ENCODE peak calls at places on chromosomes 7 and 10, in seven cellular contexts. U, D, O, G, R, Q and P are unnamed samples.

GRCh38 chr10:128853537-128853936 is 613.5 kb upstream of the MGMT start:
- DNase-seq in U (no peak), D (no peak), O (no peak), G (no peak), R (no peak), Q (no peak), P (no peak)

GRCh38 chr7:80630611-80631010 is 7.8 kb upstream of the CD36 start:
- DNase-seq in U (no peak), D (no peak), O (peak), G (no peak), R (no peak), Q (no peak), P (no peak)

GRCh38 chr10:121524138-121524817 is 74.0 kb downstream of the FGFR2 start:
- DNase-seq in U (no peak), D (no peak), O (no peak), G (no peak), R (no peak), Q (no peak), P (peak)

GRCh38 chr10:95333997-95334792 is 43.4 kb upstream of the PDLIM1 start:
- DNase-seq in U (peak), D (peak), O (peak), G (peak), R (peak), Q (peak), P (peak)

GRCh38 chr7:75867390-75867717 is 11.5 kb upstream of the RHBDD2 start:
- DNase-seq in U (no peak), D (no peak), O (peak), G (no peak), R (no peak), Q (no peak), P (no peak)

GRCh38 chr10:72272689-72273409 is 875 bp upstream of the DDIT4 start:
- DNase-seq in U (peak), D (peak), O (peak), G (peak), R (peak), Q (peak), P (peak)

GRCh38 chr7:66167773-66168367 is 37.3 kb upstream of the TPST1 start:
- DNase-seq in U (no peak), D (no peak), O (peak), G (no peak), R (peak), Q (no peak), P (peak)

GRCh38 chr7:123126691-123127090 is 73.1 kb downstream of the SLC13A1 start:
- DNase-seq in U (no peak), D (no peak), O (no peak), G (no peak), R (no peak), Q (no peak), P (no peak)

GRCh38 chr10:60189861-60190475 is 199.7 kb downstream of the ANK3 start:
- DNase-seq in U (no peak), D (no peak), O (no peak), G (no peak), R (no peak), Q (no peak), P (no peak)

GRCh38 chr10:99913831-99914235 is 95.9 kb downstream of the DNMBP start:
- DNase-seq in U (no peak), D (no peak), O (no peak), G (peak), R (no peak), Q (no peak), P (no peak)

DNA sequence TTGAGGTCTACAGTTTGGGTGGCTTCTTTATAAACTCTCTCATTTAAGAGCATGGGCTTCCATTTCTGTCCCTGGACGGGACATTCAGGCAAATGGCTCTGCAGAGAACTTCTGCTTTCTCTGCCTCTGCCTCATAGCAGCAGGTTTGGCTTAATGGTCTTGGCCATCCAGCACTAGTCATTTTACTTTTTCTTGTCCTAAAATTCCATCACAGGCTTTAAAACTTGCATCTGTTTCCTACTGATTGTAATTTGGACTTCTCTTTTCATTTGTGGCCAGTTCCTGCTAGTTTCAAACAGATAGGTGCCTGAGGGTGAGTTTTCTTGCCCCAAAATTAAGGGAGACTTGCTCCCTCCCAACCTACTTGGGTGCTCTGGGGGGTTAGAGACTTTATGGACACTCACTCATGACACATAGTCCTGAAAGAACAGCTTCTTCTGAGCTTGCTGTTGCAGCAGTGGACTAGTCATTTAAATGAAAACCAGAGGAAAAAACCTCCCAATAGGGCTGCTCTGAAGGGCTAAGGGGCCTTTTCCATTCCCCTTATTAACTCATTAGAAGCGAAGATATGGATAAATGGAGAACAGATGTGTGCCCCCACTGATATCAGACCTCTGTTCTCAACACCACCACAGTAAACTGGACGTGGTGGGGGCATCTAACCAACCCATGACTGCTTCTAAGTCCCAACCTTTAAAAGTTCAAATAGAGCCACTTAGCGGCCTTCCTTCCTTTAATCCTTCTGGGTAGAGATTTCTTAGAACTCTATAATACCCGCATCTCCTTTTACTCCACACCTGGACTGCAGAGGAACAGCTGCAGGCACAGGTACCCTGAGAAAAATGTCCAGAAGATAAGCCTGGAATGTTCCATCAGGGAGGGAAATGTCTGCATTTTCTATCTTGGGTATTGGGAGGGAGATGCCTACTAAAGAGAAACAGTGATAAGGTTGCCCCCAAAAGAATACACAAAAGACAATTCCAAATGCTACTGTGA is 38.8 kb downstream of the SVOPL start:
- DNase-seq in U (no peak), D (no peak), O (no peak), G (no peak), R (no peak), Q (no peak), P (no peak)
- H3K4me3 ChIP-seq in U (no peak), D (no peak), O (no peak), G (no peak), R (no peak), Q (no peak), P (no peak)

DNA sequence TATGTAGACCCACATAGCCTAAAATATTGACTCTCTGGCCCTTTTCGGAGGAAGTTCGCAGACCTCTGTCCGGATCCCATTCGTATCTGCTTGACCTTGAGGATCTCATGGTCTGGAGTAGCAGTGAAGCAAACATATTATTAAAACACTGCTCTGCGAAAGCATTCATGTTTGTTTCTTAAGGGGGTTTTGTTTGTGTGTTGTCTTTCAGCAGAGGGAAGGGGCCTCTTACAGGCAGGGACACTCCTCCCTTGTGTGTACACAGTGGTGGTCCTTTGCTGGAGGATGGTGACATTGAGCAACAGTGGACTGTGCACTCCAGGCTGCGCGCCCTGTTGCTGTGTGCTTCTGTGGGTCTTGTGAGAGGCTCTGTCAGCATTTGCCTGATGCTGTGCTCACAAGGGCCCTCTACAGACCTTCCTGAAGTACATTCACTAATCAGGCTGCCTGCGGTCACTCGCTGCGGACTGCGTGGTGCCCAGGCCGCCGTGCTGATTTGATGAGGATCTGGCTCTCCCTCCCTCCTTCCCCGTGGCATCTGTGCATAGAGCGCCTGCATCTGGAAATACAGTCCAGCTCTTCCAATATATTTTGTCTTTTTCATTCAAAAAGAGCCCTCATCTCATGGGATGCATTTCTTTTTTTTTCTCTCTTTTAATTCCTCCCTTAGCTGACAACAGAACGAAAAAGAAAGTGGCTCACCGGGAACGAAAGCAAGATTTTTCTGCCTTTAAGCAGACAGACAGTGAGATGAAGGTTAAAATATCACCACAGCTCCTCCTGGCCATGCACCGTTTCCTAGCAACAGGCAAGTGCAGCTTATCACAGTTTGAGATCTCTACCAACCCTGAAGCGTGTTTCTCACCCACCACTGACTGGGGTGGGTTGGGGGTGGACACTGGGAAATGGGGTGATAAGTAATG is 135.8 kb downstream of the CNNM2 start:
- DNase-seq in U (peak), D (peak), O (peak), G (peak), R (peak), Q (peak), P (peak)
- TF ChIP-seq CTCF in U (peak), D (peak), O (peak), G (no peak), R (peak), Q (peak), P (peak)

GRCh38 chr10:97640868-97641811 is 669 bp downstream of the PI4K2A start:
- DNase-seq in U (peak), D (peak), O (peak), G (peak), R (peak), Q (peak), P (no peak)
- H3K4me3 ChIP-seq in U (peak), D (peak), O (peak), G (peak), R (peak), Q (peak), P (peak)

GRCh38 chr10:70426835-70427234 is 14.6 kb downstream of the NODAL start:
- DNase-seq in U (no peak), D (no peak), O (no peak), G (no peak), R (no peak), Q (no peak), P (no peak)

GRCh38 chr10:70433581-70434280 is 7.8 kb downstream of the NODAL start:
- DNase-seq in U (no peak), D (no peak), O (peak), G (no peak), R (no peak), Q (no peak), P (no peak)

GRCh38 chr10:70432101-70432500 is 9.4 kb downstream of the NODAL start:
- DNase-seq in U (no peak), D (no peak), O (no peak), G (no peak), R (no peak), Q (peak), P (no peak)

GRCh38 chr10:70432561-70433263 is 8.8 kb downstream of the NODAL start:
- DNase-seq in U (no peak), D (no peak), O (no peak), G (no peak), R (no peak), Q (no peak), P (no peak)

GRCh38 chr10:70430489-70431445 is 10.7 kb downstream of the NODAL start:
- DNase-seq in U (peak), D (no peak), O (peak), G (peak), R (peak), Q (peak), P (peak)
- TF ChIP-seq CTCF in U (no peak), D (peak), O (peak), G (no peak), R (peak), Q (peak), P (no peak)

GRCh38 chr10:112810651-112811215 is 139.3 kb upstream of the TCF7L2 start:
- DNase-seq in U (no peak), D (no peak), O (no peak), G (no peak), R (no peak), Q (no peak), P (no peak)

GRCh38 chr10:112813866-112814596 is 136.0 kb upstream of the TCF7L2 start:
- DNase-seq in U (no peak), D (no peak), O (no peak), G (no peak), R (no peak), Q (no peak), P (no peak)

GRCh38 chr10:112815238-112816032 is 134.6 kb upstream of the TCF7L2 start:
- DNase-seq in U (no peak), D (no peak), O (peak), G (no peak), R (no peak), Q (no peak), P (no peak)

GRCh38 chr10:112812571-112812970 is 137.5 kb upstream of the TCF7L2 start:
- DNase-seq in U (no peak), D (no peak), O (no peak), G (no peak), R (no peak), Q (no peak), P (no peak)

GRCh38 chr10:112811741-112812551 is 138.1 kb upstream of the TCF7L2 start:
- DNase-seq in U (peak), D (no peak), O (peak), G (peak), R (peak), Q (no peak), P (peak)
- H3K4me3 ChIP-seq in U (no peak), D (no peak), O (peak), G (no peak), R (peak), Q (no peak), P (peak)